ENCODE peak calls at places on chromosome 16, in four cellular contexts. K is GM12878, D is HepG2, L is K562. F is an unnamed sample.

GRCh38 chr16:68069511-68070248 is 15.5 kb upstream of the NFATC3 start:
- DNase-seq in K (no peak), D (no peak), L (no peak), F (no peak)

GRCh38 chr16:840561-841454 is 40.3 kb upstream of the GNG13 start:
- DNase-seq in K (no peak), D (no peak), L (no peak), F (no peak)

GRCh38 chr16:11257131-11257938 is 1.3 kb upstream of the SOCS1 start:
- DNase-seq in K (no peak), D (peak), L (peak), F (peak)

GRCh38 chr16:586047-586644 is 3.7 kb upstream of the RAB40C start:
- DNase-seq in K (no peak), D (no peak), L (no peak), F (no peak)

GRCh38 chr16:8888951-8889892 is 7.1 kb downstream of the LITAFD start:
- DNase-seq in K (no peak), D (no peak), L (no peak), F (no peak)

GRCh38 chr16:65409505-65409904 is 287.6 kb upstream of the CDH11 start:
- DNase-seq in K (no peak), D (no peak), L (no peak), F (no peak)

GRCh38 chr16:28572659-28573510 is 19.2 kb downstream of the SGF29 start:
- DNase-seq in K (no peak), D (no peak), L (no peak), F (peak)

GRCh38 chr16:53080345-53081031 is 25.7 kb downstream of the CHD9 start:
- DNase-seq in K (no peak), D (no peak), L (no peak), F (no peak)

GRCh38 chr16:72173997-72174396 is 2.0 kb upstream of the PMFBP1 start:
- DNase-seq in K (no peak), D (no peak), L (no peak), F (no peak)

GRCh38 chr16:48901712-48902374 is 291.9 kb upstream of the N4BP1 start:
- DNase-seq in K (no peak), D (no peak), L (no peak), F (peak)

GRCh38 chr16:67718668-67719047 is 458 bp downstream of the GFOD2 start:
- DNase-seq in K (no peak), D (no peak), L (no peak), F (no peak)

GRCh38 chr16:2196162-2196980 is at the start of gene CASKIN1:
- DNase-seq in K (no peak), D (no peak), L (peak), F (no peak)

GRCh38 chr16:22141746-22142145 is 20.6 kb upstream of the SDR42E2 start:
- DNase-seq in K (no peak), D (peak), L (peak), F (peak)

GRCh38 chr16:79623076-79623475 is 22.5 kb upstream of the MAF start:
- DNase-seq in K (no peak), D (no peak), L (no peak), F (no peak)

GRCh38 chr16:86834451-86835035 is 256.2 kb downstream of the FOXL1 start:
- DNase-seq in K (no peak), D (no peak), L (no peak), F (peak)

GRCh38 chr16:12362482-12363458 is 386.2 kb downstream of the SNX29 start:
- DNase-seq in K (no peak), D (no peak), L (no peak), F (no peak)

GRCh38 chr16:15487336-15488284 is 53.2 kb downstream of the BMERB1 start:
- DNase-seq in K (no peak), D (no peak), L (no peak), F (no peak)

GRCh38 chr16:1592446-1592845 is 19.4 kb downstream of the IFT140 start:
- DNase-seq in K (no peak), D (no peak), L (no peak), F (no peak)

GRCh38 chr16:53282975-53283946 is 151.0 kb upstream of the RBL2 start:
- DNase-seq in K (peak), D (peak), L (peak), F (no peak)

GRCh38 chr16:84753412-84754325 is 53.9 kb downstream of the USP10 start:
- DNase-seq in K (no peak), D (no peak), L (no peak), F (no peak)

GRCh38 chr16:84751241-84751640 is 51.4 kb downstream of the USP10 start:
- DNase-seq in K (no peak), D (no peak), L (no peak), F (no peak)

GRCh38 chr16:84749815-84750214 is 50.0 kb downstream of the USP10 start:
- DNase-seq in K (no peak), D (no peak), L (no peak), F (no peak)

GRCh38 chr16:84752600-84752999 is 52.8 kb downstream of the USP10 start:
- DNase-seq in K (no peak), D (no peak), L (no peak), F (no peak)

DNA sequence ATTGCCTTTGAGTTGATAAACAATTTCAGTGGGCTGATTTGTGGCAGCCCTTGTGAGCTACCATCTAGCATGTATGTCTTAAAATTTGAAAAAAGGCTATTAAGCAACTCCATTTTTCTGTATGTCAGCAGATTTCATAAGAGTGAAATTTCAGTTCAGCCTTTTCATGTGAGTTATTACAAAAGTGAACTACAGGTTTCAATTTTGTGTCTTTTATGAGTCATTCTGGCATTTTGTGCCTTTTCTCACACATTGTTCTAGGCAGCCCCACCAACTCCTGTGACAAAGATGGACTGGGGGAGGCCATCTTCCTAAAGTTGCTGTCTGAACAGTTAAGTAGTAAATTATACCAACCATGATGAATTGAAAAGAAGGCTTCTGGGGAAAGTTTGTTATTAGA is 52.1 kb downstream of the USP10 start:
- DNase-seq in K (peak), D (no peak), L (no peak), F (no peak)
- TF ChIP-seq NR2C2 in K (no peak), D (no peak), L (no peak), F (no peak)

DNA sequence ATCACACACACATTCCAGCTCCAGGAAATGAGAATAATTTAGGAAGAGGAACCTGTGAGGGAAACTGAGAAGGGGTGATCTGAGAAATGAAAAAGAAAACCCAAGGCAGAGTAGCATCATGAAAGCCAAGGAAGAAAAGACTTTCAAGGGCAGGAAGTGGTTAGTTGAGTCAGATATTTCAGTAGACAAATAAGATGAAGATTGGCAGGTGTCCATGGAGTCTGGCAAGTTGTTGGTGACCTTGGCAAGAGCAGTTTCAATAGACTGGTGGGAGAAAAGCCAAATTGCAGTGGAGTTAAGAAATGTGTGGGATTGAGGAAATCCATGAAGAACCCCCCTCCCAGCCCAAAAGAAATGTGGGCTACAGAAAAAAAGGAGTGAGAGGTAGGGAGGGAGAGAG is 10.7 kb downstream of the GNAO1 start:
- DNase-seq in K (no peak), D (no peak), L (no peak), F (no peak)
- TF ChIP-seq NR2C2 in K (no peak), D (no peak), L (no peak), F (no peak)

GRCh38 chr16:69327585-69328310 is 2.6 kb downstream of the PDF start:
- DNase-seq in K (no peak), D (no peak), L (no peak), F (no peak)

GRCh38 chr16:69324585-69325253 is 5.7 kb downstream of the PDF start:
- DNase-seq in K (no peak), D (no peak), L (peak), F (no peak)

GRCh38 chr16:69324013-69324531 is 6.3 kb downstream of the PDF start:
- DNase-seq in K (no peak), D (no peak), L (peak), F (no peak)

GRCh38 chr16:69325784-69326171 is 4.6 kb downstream of the PDF start:
- DNase-seq in K (no peak), D (no peak), L (no peak), F (no peak)

GRCh38 chr16:69326172-69326873 is 4.1 kb downstream of the PDF start:
- DNase-seq in K (no peak), D (peak), L (no peak), F (no peak)
- TF ChIP-seq NR2C2 in K (no peak), D (no peak), L (no peak), F (no peak)

GRCh38 chr16:19605701-19606100 is 50.2 kb downstream of the VPS35L start:
- DNase-seq in K (no peak), D (no peak), L (no peak), F (no peak)

GRCh38 chr16:19604911-19605310 is 49.4 kb downstream of the VPS35L start:
- DNase-seq in K (no peak), D (no peak), L (no peak), F (no peak)

GRCh38 chr16:19598805-19599204 is 43.3 kb downstream of the VPS35L start:
- DNase-seq in K (no peak), D (no peak), L (no peak), F (no peak)

GRCh38 chr16:19599968-19600716 is 44.6 kb downstream of the VPS35L start:
- DNase-seq in K (no peak), D (peak), L (no peak), F (no peak)

GRCh38 chr16:19601083-19601976 is 45.8 kb downstream of the VPS35L start:
- DNase-seq in K (no peak), D (peak), L (peak), F (no peak)
- TF ChIP-seq NR2C2 in K (no peak), D (no peak), L (no peak), F (no peak)

GRCh38 chr16:24036614-24037013 is 200.8 kb downstream of the PRKCB start:
- DNase-seq in K (no peak), D (peak), L (peak), F (peak)
- TF ChIP-seq NR2C2 in K (no peak), D (no peak), L (no peak), F (no peak)

GRCh38 chr16:30947533-30948086 is 1.3 kb upstream of the ORAI3 start:
- DNase-seq in K (no peak), D (no peak), L (no peak), F (no peak)
- TF ChIP-seq NR2C2 in K (no peak), D (no peak), L (no peak), F (no peak)